ENCODE peak calls at places on chromosomes 2 and 18, in seven cellular contexts. Z is neural crest cell; M is stimulated activated CD4-positive, alpha-beta T cell treated with anti-CD3 and anti-CD28 coated beads, Interleukin-2, amount 100 ng/mL, for 48 hours; Y is hepatocyte; R is cardiac muscle cell; O is iPS DF 19.7; D is G401. L is an unnamed sample.
A peak's percentile ranks its signal among the peaks of the same experiment; 100 is the strongest.

GRCh38 chr2:28602751-28603639 is 107.1 kb downstream of the PLB1 start:
- DNase-seq in Z (no peak), D (no peak), O (no peak), R (peak; percentile 21), M (no peak), Y (no peak), L (no peak)

GRCh38 chr2:172655838-172656573 is 79.6 kb upstream of the RAPGEF4 start:
- DNase-seq in D (no peak), O (no peak), Z (no peak), R (no peak), M (no peak), Y (no peak), L (no peak)

GRCh38 chr2:71070294-71071025 is 2.0 kb downstream of the NAGK start:
- DNase-seq in O (peak; percentile 30), Z (no peak), R (peak; percentile 47), D (peak; percentile 34), Y (peak; percentile 47), M (no peak), L (no peak)

GRCh38 chr2:193141998-193142397 is 947.3 kb upstream of the TMEFF2 start:
- DNase-seq in O (no peak), M (no peak), D (no peak), Z (no peak), R (no peak), Y (no peak), L (no peak)

GRCh38 chr18:48959921-48960920 is 9.5 kb upstream of the SMAD7 start:
- DNase-seq in Z (no peak), D (no peak), R (peak; percentile 67), O (peak; percentile 99), M (no peak), Y (peak; percentile 34), L (peak; percentile 99)

GRCh38 chr18:58417752-58418151 is 211.1 kb downstream of the ALPK2 start:
- DNase-seq in R (peak; percentile 77), Z (no peak), D (no peak), O (no peak), M (no peak), Y (no peak), L (no peak)

GRCh38 chr2:28778392-28778791 is 26.8 kb downstream of the PPP1CB start:
- DNase-seq in O (no peak), M (no peak), Y (no peak), Z (no peak), D (no peak), R (no peak), L (no peak)

GRCh38 chr2:61255580-61256437 is 93.8 kb downstream of the C2orf74 start:
- DNase-seq in D (no peak), O (no peak), Z (no peak), Y (no peak), R (peak; percentile 69), M (no peak), L (no peak)

GRCh38 chr2:36952748-36953197 is 13.6 kb downstream of the STRN start:
- DNase-seq in Z (no peak), D (no peak), R (no peak), O (no peak), Y (no peak), M (no peak), L (no peak)

L was measured in HAP-1.